ENCODE peak calls at places on chromosomes 1 and 21, in seven cellular contexts. One of them, this sample, is unnamed.

GRCh38 chr1:10759413-10760200 is 36.8 kb downstream of the CASZ1 start:
- DNase-seq in NCI-H2081: no peak
- DNase-seq in HEK293T: no peak
- DNase-seq in lung microvascular endothelial cell: no peak
- DNase-seq in SW 1271: no peak
- DNase-seq in neural progenitor cell: no peak
- DNase-seq in body of pancreas: no peak
- DNase-seq in this sample: no peak

GRCh38 chr1:7755448-7755847 is 15.6 kb upstream of the VAMP3 start:
- DNase-seq in body of pancreas: no peak
- DNase-seq in neural progenitor cell: peak
- DNase-seq in HEK293T: peak
- DNase-seq in SW 1271: peak
- DNase-seq in NCI-H2081: no peak
- DNase-seq in lung microvascular endothelial cell: peak
- DNase-seq in this sample: no peak

GRCh38 chr1:208885046-208885445 is 640.9 kb upstream of the PLXNA2 start:
- DNase-seq in SW 1271: no peak
- DNase-seq in body of pancreas: no peak
- DNase-seq in lung microvascular endothelial cell: peak
- DNase-seq in HEK293T: no peak
- DNase-seq in NCI-H2081: no peak
- DNase-seq in neural progenitor cell: no peak
- DNase-seq in this sample: no peak

GRCh38 chr1:84582802-84583587 is 8.8 kb upstream of the CTBS start:
- DNase-seq in HEK293T: peak
- DNase-seq in NCI-H2081: peak
- DNase-seq in neural progenitor cell: peak
- DNase-seq in body of pancreas: no peak
- DNase-seq in SW 1271: no peak
- DNase-seq in lung microvascular endothelial cell: peak
- DNase-seq in this sample: no peak

GRCh38 chr1:184518958-184519357 is 132.1 kb downstream of the C1orf21 start:
- DNase-seq in lung microvascular endothelial cell: peak
- DNase-seq in NCI-H2081: no peak
- DNase-seq in body of pancreas: no peak
- DNase-seq in HEK293T: no peak
- DNase-seq in neural progenitor cell: no peak
- DNase-seq in SW 1271: no peak
- DNase-seq in this sample: no peak

GRCh38 chr1:24424207-24424606 is 8.6 kb downstream of the NIPAL3 start:
- DNase-seq in neural progenitor cell: no peak
- DNase-seq in SW 1271: no peak
- DNase-seq in body of pancreas: no peak
- DNase-seq in NCI-H2081: no peak
- DNase-seq in lung microvascular endothelial cell: no peak
- DNase-seq in HEK293T: no peak
- DNase-seq in this sample: no peak

GRCh38 chr1:220775238-220775853 is 11.4 kb upstream of the MTARC1 start:
- DNase-seq in lung microvascular endothelial cell: peak
- DNase-seq in NCI-H2081: peak
- DNase-seq in HEK293T: peak
- DNase-seq in body of pancreas: peak
- DNase-seq in neural progenitor cell: peak
- DNase-seq in SW 1271: no peak
- DNase-seq in this sample: no peak

GRCh38 chr1:3483801-3484444 is 29.5 kb downstream of the ARHGEF16 start:
- DNase-seq in NCI-H2081: no peak
- DNase-seq in body of pancreas: peak
- DNase-seq in lung microvascular endothelial cell: peak
- DNase-seq in SW 1271: no peak
- DNase-seq in HEK293T: peak
- DNase-seq in neural progenitor cell: peak
- DNase-seq in this sample: no peak

GRCh38 chr1:45954401-45954847 is 151.0 kb downstream of the MAST2 start:
- DNase-seq in SW 1271: no peak
- DNase-seq in lung microvascular endothelial cell: peak
- DNase-seq in NCI-H2081: no peak
- DNase-seq in HEK293T: no peak
- DNase-seq in body of pancreas: no peak
- DNase-seq in neural progenitor cell: peak
- DNase-seq in this sample: no peak

GRCh38 chr1:59484090-59484489 is 187.2 kb downstream of the FGGY start:
- DNase-seq in NCI-H2081: no peak
- DNase-seq in neural progenitor cell: no peak
- DNase-seq in lung microvascular endothelial cell: peak
- DNase-seq in body of pancreas: no peak
- DNase-seq in SW 1271: peak
- DNase-seq in HEK293T: no peak
- DNase-seq in this sample: no peak

GRCh38 chr1:181075727-181076350 is 12.7 kb upstream of the IER5 start:
- DNase-seq in lung microvascular endothelial cell: no peak
- DNase-seq in HEK293T: no peak
- DNase-seq in body of pancreas: no peak
- DNase-seq in SW 1271: no peak
- DNase-seq in NCI-H2081: no peak
- DNase-seq in neural progenitor cell: peak
- DNase-seq in this sample: no peak

GRCh38 chr1:21799730-21800129 is 12.3 kb upstream of the LDLRAD2 start:
- DNase-seq in SW 1271: no peak
- DNase-seq in HEK293T: no peak
- DNase-seq in neural progenitor cell: no peak
- DNase-seq in lung microvascular endothelial cell: no peak
- DNase-seq in NCI-H2081: no peak
- DNase-seq in body of pancreas: no peak
- DNase-seq in this sample: no peak

GRCh38 chr1:94111879-94112278 is 9.1 kb downstream of the ABCA4 start:
- DNase-seq in HEK293T: no peak
- DNase-seq in body of pancreas: no peak
- DNase-seq in SW 1271: no peak
- DNase-seq in neural progenitor cell: no peak
- DNase-seq in lung microvascular endothelial cell: no peak
- DNase-seq in NCI-H2081: no peak
- DNase-seq in this sample: no peak

GRCh38 chr1:211326528-211327340 is at the start of gene TRAF5:
- DNase-seq in body of pancreas: peak
- DNase-seq in HEK293T: peak
- DNase-seq in neural progenitor cell: peak
- DNase-seq in lung microvascular endothelial cell: peak
- DNase-seq in NCI-H2081: peak
- DNase-seq in SW 1271: no peak
- DNase-seq in this sample: peak

GRCh38 chr1:53561488-53562115 is 102.4 kb downstream of the DMRTB1 start:
- DNase-seq in neural progenitor cell: no peak
- DNase-seq in lung microvascular endothelial cell: no peak
- DNase-seq in NCI-H2081: no peak
- DNase-seq in SW 1271: no peak
- DNase-seq in body of pancreas: no peak
- DNase-seq in HEK293T: no peak
- DNase-seq in this sample: no peak

GRCh38 chr1:11794446-11795237 is 11.1 kb downstream of the MTHFR start:
- DNase-seq in body of pancreas: no peak
- DNase-seq in neural progenitor cell: no peak
- DNase-seq in SW 1271: no peak
- DNase-seq in lung microvascular endothelial cell: no peak
- DNase-seq in NCI-H2081: no peak
- DNase-seq in HEK293T: no peak
- DNase-seq in this sample: no peak

GRCh38 chr21:33754493-33754892 is 112.2 kb downstream of the ITSN1 start:
- DNase-seq in body of pancreas: peak
- DNase-seq in neural progenitor cell: no peak
- DNase-seq in HEK293T: no peak
- DNase-seq in NCI-H2081: no peak
- DNase-seq in SW 1271: no peak
- DNase-seq in lung microvascular endothelial cell: no peak
- DNase-seq in this sample: no peak

GRCh38 chr1:172498858-172499257 is 34.1 kb upstream of the SUCO start:
- DNase-seq in lung microvascular endothelial cell: no peak
- DNase-seq in body of pancreas: no peak
- DNase-seq in SW 1271: no peak
- DNase-seq in HEK293T: no peak
- DNase-seq in NCI-H2081: no peak
- DNase-seq in neural progenitor cell: no peak
- DNase-seq in this sample: no peak

GRCh38 chr1:74512516-74512915 is at the start of gene LRRC53:
- DNase-seq in HEK293T: no peak
- DNase-seq in lung microvascular endothelial cell: no peak
- DNase-seq in NCI-H2081: no peak
- DNase-seq in neural progenitor cell: no peak
- DNase-seq in SW 1271: no peak
- DNase-seq in body of pancreas: no peak
- DNase-seq in this sample: no peak

GRCh38 chr1:29094433-29094832 is 29.3 kb downstream of the TMEM200B start:
- DNase-seq in HEK293T: no peak
- DNase-seq in NCI-H2081: no peak
- DNase-seq in body of pancreas: no peak
- DNase-seq in lung microvascular endothelial cell: no peak
- DNase-seq in SW 1271: no peak
- DNase-seq in neural progenitor cell: no peak
- DNase-seq in this sample: no peak

GRCh38 chr1:219587817-219588561 is 24.9 kb downstream of the ZC3H11B start:
- DNase-seq in body of pancreas: no peak
- DNase-seq in HEK293T: no peak
- DNase-seq in lung microvascular endothelial cell: peak
- DNase-seq in neural progenitor cell: no peak
- DNase-seq in NCI-H2081: no peak
- DNase-seq in SW 1271: no peak
- DNase-seq in this sample: no peak

This sample was measured in activated gamma-delta T cell.